ENCODE peak calls at places on chromosomes 4 and X, in seven cellular contexts. Q, X, T, B, F, P and L are unnamed samples.

GRCh38 chr4:20724915-20725314 is 24.7 kb downstream of the PACRGL start:
- DNase-seq in F (no peak), B (no peak), P (no peak), T (no peak), Q (no peak), X (no peak), L (no peak)

GRCh38 chr4:52234539-52235174 is 183.6 kb downstream of the SPATA18 start:
- DNase-seq in P (peak), Q (no peak), T (peak), X (peak), F (no peak), B (no peak), L (peak)

GRCh38 chr4:154073107-154073817 is 284.4 kb upstream of the SFRP2 start:
- DNase-seq in F (no peak), B (peak), P (peak), Q (no peak), T (no peak), X (no peak), L (peak)

GRCh38 chr4:43458293-43458692 is 565.8 kb downstream of the GRXCR1 start:
- DNase-seq in B (no peak), Q (no peak), F (no peak), T (no peak), P (no peak), X (no peak), L (no peak)

GRCh38 chrX:22922961-22923360 is 76.8 kb upstream of the DDX53 start:
- DNase-seq in P (peak), B (no peak), X (peak), F (no peak), T (no peak), Q (no peak), L (peak)

GRCh38 chr4:5037553-5038551 is 13.4 kb upstream of the STK32B start:
- DNase-seq in B (no peak), T (no peak), Q (peak), P (peak), X (peak), F (no peak), L (peak)

GRCh38 chrX:17412692-17413091 is 37.7 kb downstream of the NHS start:
- DNase-seq in F (no peak), X (no peak), T (no peak), P (peak), B (no peak), Q (no peak), L (peak)

GRCh38 chr4:105107105-105107856 is 39.4 kb upstream of the TET2 start:
- DNase-seq in T (no peak), P (no peak), Q (no peak), F (no peak), B (no peak), X (no peak), L (no peak)

GRCh38 chrX:53481816-53482485 is 47.8 kb upstream of the HSD17B10 start:
- DNase-seq in P (peak), X (peak), B (peak), T (peak), Q (no peak), F (peak), L (peak)

GRCh38 chrX:137195991-137196390 is 162.2 kb upstream of the GPR101 start:
- DNase-seq in B (no peak), X (no peak), T (peak), F (no peak), P (peak), Q (no peak), L (peak)

GRCh38 chr4:101022151-101023024 is 324.9 kb downstream of the PPP3CA start:
- DNase-seq in B (no peak), F (no peak), P (peak), T (no peak), Q (no peak), X (peak), L (peak)

GRCh38 chr4:95102391-95102790 is 344.6 kb downstream of the BMPR1B start:
- DNase-seq in Q (no peak), F (no peak), T (no peak), P (no peak), X (no peak), B (no peak), L (no peak)

GRCh38 chr4:158766419-158767044 is 2.3 kb upstream of the FNIP2 start:
- DNase-seq in B (no peak), X (no peak), T (no peak), F (no peak), Q (no peak), P (no peak), L (no peak)

GRCh38 chr4:149518471-149518870 is 297.2 kb downstream of the IQCM start:
- DNase-seq in F (no peak), X (no peak), T (no peak), P (no peak), Q (no peak), B (no peak), L (peak)

GRCh38 chrX:40094041-40094899 is 3.5 kb downstream of the BCOR start:
- DNase-seq in Q (no peak), X (no peak), B (peak), F (no peak), T (peak), P (no peak), L (no peak)

GRCh38 chr4:98864560-98864959 is 64.4 kb downstream of the EIF4E start:
- DNase-seq in Q (no peak), B (peak), F (no peak), P (no peak), T (no peak), X (no peak), L (no peak)

GRCh38 chr4:127783971-127784519 is 1.9 kb downstream of the HSPA4L start:
- DNase-seq in B (no peak), T (peak), F (no peak), X (no peak), P (no peak), Q (no peak), L (no peak)

GRCh38 chr4:144494280-144494679 is 151.7 kb upstream of the HHIP start:
- DNase-seq in T (no peak), Q (no peak), X (no peak), B (no peak), P (no peak), F (no peak), L (no peak)

GRCh38 chrX:136219893-136220292 is 31.3 kb downstream of the MAP7D3 start:
- DNase-seq in P (no peak), Q (no peak), B (no peak), X (peak), F (no peak), T (no peak), L (peak)

GRCh38 chrX:109774136-109774535 is 41.1 kb upstream of the ACSL4 start:
- DNase-seq in X (no peak), T (no peak), F (no peak), Q (no peak), B (no peak), P (peak), L (peak)

GRCh38 chr4:89077806-89078205 is 20.8 kb upstream of the FAM13A start:
- DNase-seq in Q (no peak), X (no peak), F (no peak), T (no peak), B (no peak), P (no peak), L (no peak)

GRCh38 chrX:47138171-47138570 is 6.3 kb downstream of the NDUFB11 start:
- DNase-seq in Q (no peak), X (no peak), P (no peak), T (no peak), F (no peak), B (no peak), L (no peak)